ENCODE peak calls at places on chromosome 22, in four cellular contexts. One of them, this sample, is unnamed.

GRCh38 chr22:46812034-46812605 is 49.7 kb downstream of the TBC1D22A start:
- DNase-seq in GM23338: no peak
- DNase-seq in dorsolateral prefrontal cortex: no peak
- DNase-seq in AG09309: no peak
- DNase-seq in this sample: no peak

GRCh38 chr22:49517721-49518120 is 310.0 kb downstream of the BRD1 start:
- DNase-seq in AG09309: no peak
- DNase-seq in GM23338: no peak
- DNase-seq in dorsolateral prefrontal cortex: no peak
- DNase-seq in this sample: no peak

GRCh38 chr22:49103314-49104052 is 724.2 kb downstream of the BRD1 start:
- DNase-seq in dorsolateral prefrontal cortex: peak; percentile 12
- DNase-seq in GM23338: no peak
- DNase-seq in AG09309: no peak
- DNase-seq in this sample: no peak

GRCh38 chr22:49359061-49359460 is 468.6 kb downstream of the BRD1 start:
- DNase-seq in dorsolateral prefrontal cortex: no peak
- DNase-seq in AG09309: no peak
- DNase-seq in GM23338: no peak
- DNase-seq in this sample: no peak

GRCh38 chr22:27537481-27537891 is 264.1 kb downstream of the MN1 start:
- DNase-seq in dorsolateral prefrontal cortex: no peak
- DNase-seq in GM23338: no peak
- DNase-seq in AG09309: no peak
- DNase-seq in this sample: no peak

GRCh38 chr22:30422481-30423295 is 2.9 kb upstream of the MTFP1 start:
- DNase-seq in AG09309: peak; percentile 81
- DNase-seq in dorsolateral prefrontal cortex: peak; percentile 67
- DNase-seq in GM23338: peak; percentile 76
- DNase-seq in this sample: peak; percentile 96

GRCh38 chr22:42078469-42079318 is 806 bp upstream of the SMDT1 start:
- DNase-seq in GM23338: peak; percentile 29
- DNase-seq in AG09309: no peak
- DNase-seq in dorsolateral prefrontal cortex: no peak
- DNase-seq in this sample: no peak

GRCh38 chr22:32326647-32327046 is 31.0 kb upstream of the RFPL3 start:
- DNase-seq in GM23338: no peak
- DNase-seq in dorsolateral prefrontal cortex: no peak
- DNase-seq in AG09309: no peak
- DNase-seq in this sample: no peak

GRCh38 chr22:30806391-30806861 is 111.8 kb downstream of the OSBP2 start:
- DNase-seq in AG09309: no peak
- DNase-seq in dorsolateral prefrontal cortex: no peak
- DNase-seq in GM23338: peak; percentile 60
- DNase-seq in this sample: no peak

GRCh38 chr22:30309981-30310672 is 16.6 kb downstream of the TBC1D10A start:
- DNase-seq in dorsolateral prefrontal cortex: no peak
- DNase-seq in GM23338: no peak
- DNase-seq in AG09309: no peak
- DNase-seq in this sample: no peak

GRCh38 chr22:49266561-49267519 is 560.8 kb downstream of the BRD1 start:
- DNase-seq in AG09309: no peak
- DNase-seq in dorsolateral prefrontal cortex: no peak
- DNase-seq in GM23338: no peak
- DNase-seq in this sample: no peak

GRCh38 chr22:41687901-41688364 is 734 bp downstream of the SNU13 start:
- DNase-seq in AG09309: no peak
- DNase-seq in dorsolateral prefrontal cortex: no peak
- DNase-seq in GM23338: peak; percentile 63
- DNase-seq in this sample: no peak

GRCh38 chr22:30336752-30337460 is 10.2 kb upstream of the TBC1D10A start:
- DNase-seq in dorsolateral prefrontal cortex: no peak
- DNase-seq in AG09309: no peak
- DNase-seq in GM23338: no peak
- DNase-seq in this sample: no peak

GRCh38 chr22:44452531-44453420 is 45.3 kb downstream of the RTL6 start:
- DNase-seq in dorsolateral prefrontal cortex: no peak
- DNase-seq in AG09309: no peak
- DNase-seq in GM23338: no peak
- DNase-seq in this sample: no peak

GRCh38 chr22:39238561-39238960 is 6.2 kb downstream of the PDGFB start:
- DNase-seq in dorsolateral prefrontal cortex: no peak
- DNase-seq in AG09309: no peak
- DNase-seq in GM23338: no peak
- DNase-seq in this sample: no peak

GRCh38 chr22:39238966-39239510 is 5.7 kb downstream of the PDGFB start:
- DNase-seq in GM23338: no peak
- DNase-seq in dorsolateral prefrontal cortex: no peak
- DNase-seq in AG09309: no peak
- DNase-seq in this sample: no peak

GRCh38 chr22:39236321-39237275 is 8.2 kb downstream of the PDGFB start:
- DNase-seq in GM23338: no peak
- DNase-seq in AG09309: no peak
- DNase-seq in dorsolateral prefrontal cortex: no peak
- DNase-seq in this sample: no peak

GRCh38 chr22:39238124-39238466 is 6.7 kb downstream of the PDGFB start:
- DNase-seq in GM23338: no peak
- DNase-seq in AG09309: no peak
- DNase-seq in dorsolateral prefrontal cortex: no peak
- DNase-seq in this sample: no peak

GRCh38 chr22:39237276-39238123 is 7.3 kb downstream of the PDGFB start:
- DNase-seq in GM23338: no peak
- DNase-seq in AG09309: no peak
- DNase-seq in dorsolateral prefrontal cortex: no peak
- DNase-seq in this sample: no peak
- H3K4me3 ChIP-seq in GM23338: no peak overlapping the region
- H3K4me3 ChIP-seq in AG09309: no peak overlapping the region
- H3K4me3 ChIP-seq in dorsolateral prefrontal cortex: no peak overlapping the region
- H3K4me3 ChIP-seq in this sample: no peak overlapping the region

DNA sequence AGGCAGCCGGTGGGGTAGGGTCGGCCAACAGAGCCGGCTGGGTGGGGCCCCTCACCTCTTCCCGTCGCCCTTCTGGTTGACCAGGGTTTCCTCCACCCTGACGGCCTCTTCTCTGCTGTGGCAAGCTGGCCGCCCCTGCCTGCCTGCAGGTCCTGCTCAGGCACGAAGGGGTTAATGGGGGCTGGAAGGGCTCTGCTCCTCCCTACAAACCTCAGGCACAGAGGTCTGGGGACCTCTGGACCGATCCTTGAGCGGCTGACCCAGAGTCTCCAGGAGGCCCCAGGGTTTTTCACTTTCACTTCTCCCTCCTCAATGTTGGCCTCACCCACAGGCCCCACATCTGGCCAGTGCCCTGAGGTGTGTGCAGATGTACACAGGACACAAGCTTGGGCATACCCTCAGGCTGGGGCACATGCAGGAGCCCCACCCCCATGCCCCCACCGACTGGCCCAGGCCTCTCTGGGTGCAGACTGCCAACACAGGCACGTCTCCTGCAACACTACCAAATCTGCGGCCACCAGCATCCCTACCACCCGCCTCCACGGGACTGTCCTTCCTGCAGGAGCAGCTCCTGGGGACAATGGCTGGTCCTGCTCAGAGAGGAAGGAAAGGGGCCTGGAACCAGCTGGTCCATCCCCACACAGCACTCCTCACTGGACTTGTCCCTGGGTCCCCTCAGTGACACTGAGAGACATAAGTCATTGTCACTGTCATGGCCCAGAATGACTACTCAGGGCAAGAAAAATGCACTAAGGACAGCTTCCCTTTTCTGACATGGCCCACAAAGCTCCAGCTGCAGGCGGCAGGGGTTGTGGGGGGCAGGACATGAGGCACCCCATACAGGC is 3.2 kb upstream of the TBX1 start:
- DNase-seq in dorsolateral prefrontal cortex: no peak
- DNase-seq in AG09309: no peak
- DNase-seq in GM23338: peak; percentile 61
- DNase-seq in this sample: no peak
- H3K4me3 ChIP-seq in dorsolateral prefrontal cortex: peak overlapping the region; percentile 38
- H3K4me3 ChIP-seq in AG09309: no peak overlapping the region
- H3K4me3 ChIP-seq in GM23338: peak overlapping the region; percentile 53
- H3K4me3 ChIP-seq in this sample: no peak overlapping the region

DNA sequence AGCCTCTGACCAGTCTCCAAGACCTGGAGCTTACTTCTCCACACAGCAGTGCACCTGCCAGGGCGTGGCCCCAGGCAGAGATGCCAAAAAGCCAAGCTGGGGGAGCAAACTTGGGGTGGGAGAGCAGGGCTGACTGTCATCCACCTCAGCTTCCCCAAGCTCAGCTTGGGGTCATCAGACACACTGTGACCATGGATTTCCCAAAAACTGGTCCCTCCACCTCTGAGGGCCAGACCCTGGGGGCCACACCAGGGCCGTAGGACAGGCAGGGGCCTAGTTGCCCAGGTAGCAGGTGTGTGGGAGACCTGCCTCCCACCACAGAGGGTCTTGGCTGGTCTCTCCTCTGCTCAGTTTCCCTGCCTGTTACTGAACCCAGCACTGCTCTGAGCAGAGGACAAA is 30.6 kb downstream of the ARVCF start:
- DNase-seq in AG09309: no peak
- DNase-seq in dorsolateral prefrontal cortex: no peak
- DNase-seq in GM23338: no peak
- DNase-seq in this sample: no peak
- H3K4me3 ChIP-seq in AG09309: peak overlapping the region; percentile 56
- H3K4me3 ChIP-seq in dorsolateral prefrontal cortex: peak overlapping the region; percentile 80
- H3K4me3 ChIP-seq in GM23338: peak overlapping the region; percentile 92
- H3K4me3 ChIP-seq in this sample: peak overlapping the region; percentile 62

GRCh38 chr22:38397189-38398097 is 57.6 kb downstream of the KCNJ4 start:
- DNase-seq in GM23338: peak; percentile 92
- DNase-seq in dorsolateral prefrontal cortex: no peak
- DNase-seq in AG09309: no peak
- DNase-seq in this sample: no peak
- H3K4me3 ChIP-seq in GM23338: peak overlapping the region; percentile 88
- H3K4me3 ChIP-seq in dorsolateral prefrontal cortex: peak overlapping the region; percentile 83
- H3K4me3 ChIP-seq in AG09309: peak overlapping the region; percentile 70
- H3K4me3 ChIP-seq in this sample: peak overlapping the region; percentile 72

GRCh38 chr22:40182231-40182835 is 4.6 kb downstream of the TNRC6B start:
- DNase-seq in GM23338: no peak
- DNase-seq in dorsolateral prefrontal cortex: no peak
- DNase-seq in AG09309: no peak
- DNase-seq in this sample: no peak

GRCh38 chr22:40180403-40180802 is 2.7 kb downstream of the TNRC6B start:
- DNase-seq in dorsolateral prefrontal cortex: no peak
- DNase-seq in GM23338: no peak
- DNase-seq in AG09309: no peak
- DNase-seq in this sample: no peak

GRCh38 chr22:40179535-40179934 is 1.8 kb downstream of the TNRC6B start:
- DNase-seq in dorsolateral prefrontal cortex: no peak
- DNase-seq in GM23338: no peak
- DNase-seq in AG09309: no peak
- DNase-seq in this sample: no peak

GRCh38 chr22:40181323-40181722 is 3.6 kb downstream of the TNRC6B start:
- DNase-seq in GM23338: no peak
- DNase-seq in AG09309: no peak
- DNase-seq in dorsolateral prefrontal cortex: no peak
- DNase-seq in this sample: no peak

DNA sequence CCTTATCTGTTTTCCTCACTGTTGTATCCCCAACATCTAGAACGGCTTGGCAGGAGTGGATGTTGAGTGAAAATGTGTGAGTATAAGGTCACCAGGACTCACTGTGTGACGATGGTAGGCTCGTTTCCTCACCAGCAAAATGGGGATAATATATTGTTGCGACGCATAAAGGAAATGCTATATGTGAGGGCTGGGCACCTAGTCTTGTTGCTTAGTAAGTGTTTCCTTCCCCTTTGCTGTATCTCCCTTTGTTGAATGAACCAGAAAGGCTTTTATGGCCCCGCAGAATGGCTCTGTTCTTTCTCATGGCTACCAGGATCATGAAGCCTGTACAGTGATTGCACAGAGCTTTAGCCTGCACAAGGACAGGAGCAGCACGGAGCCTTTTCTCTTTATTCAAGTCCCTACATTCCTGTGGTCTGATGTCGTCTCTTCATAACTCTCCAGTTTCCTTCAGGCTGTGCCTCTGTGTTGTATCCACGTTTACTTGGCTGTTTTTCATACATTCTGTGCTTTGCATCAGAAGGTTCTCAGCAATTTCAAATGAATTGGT is 5.4 kb downstream of the TNRC6B start:
- DNase-seq in GM23338: no peak
- DNase-seq in AG09309: peak; percentile 69
- DNase-seq in dorsolateral prefrontal cortex: no peak
- DNase-seq in this sample: peak; percentile 67
- H3K4me3 ChIP-seq in GM23338: peak overlapping the region; percentile 6
- H3K4me3 ChIP-seq in AG09309: no peak overlapping the region
- H3K4me3 ChIP-seq in dorsolateral prefrontal cortex: peak overlapping the region; percentile 2
- H3K4me3 ChIP-seq in this sample: peak overlapping the region; percentile 27

GRCh38 chr22:50674127-50674493 is 1.5 kb downstream of the SHANK3 start:
- DNase-seq in dorsolateral prefrontal cortex: no peak
- DNase-seq in AG09309: no peak
- DNase-seq in GM23338: peak; percentile 30
- DNase-seq in this sample: no peak
- H3K4me3 ChIP-seq in dorsolateral prefrontal cortex: peak overlapping the region; percentile 68
- H3K4me3 ChIP-seq in AG09309: no peak overlapping the region
- H3K4me3 ChIP-seq in GM23338: peak overlapping the region; percentile 77
- H3K4me3 ChIP-seq in this sample: peak overlapping the region; percentile 38

This sample was measured in skeletal muscle cell.